ENCODE peak calls at places on chromosomes 6 and 20, in ten cellular contexts. One of them, this sample, is unnamed.
A peak's percentile ranks its signal among the peaks of the same experiment; 100 is the strongest.

GRCh38 chr6:125924169-125924568 is 32.4 kb upstream of the HINT3 start:
- DNase-seq in Calu3: no peak
- DNase-seq in upper lobe of left lung: no peak
- DNase-seq in dorsolateral prefrontal cortex: no peak
- DNase-seq in kidney: no peak
- DNase-seq in CD14-positive monocyte: no peak
- DNase-seq in psoas muscle: no peak
- DNase-seq in suprapubic skin: no peak
- DNase-seq in heart right ventricle: no peak
- DNase-seq in thyroid gland: no peak
- DNase-seq in this sample: no peak

GRCh38 chr6:70502484-70502883 is 64.2 kb upstream of the SDHAF4 start:
- DNase-seq in Calu3: no peak
- DNase-seq in upper lobe of left lung: no peak
- DNase-seq in dorsolateral prefrontal cortex: no peak
- DNase-seq in kidney: no peak
- DNase-seq in CD14-positive monocyte: no peak
- DNase-seq in psoas muscle: no peak
- DNase-seq in suprapubic skin: no peak
- DNase-seq in heart right ventricle: no peak
- DNase-seq in thyroid gland: no peak
- DNase-seq in this sample: no peak

GRCh38 chr6:2799936-2800527 is 34.8 kb downstream of the WRNIP1 start:
- DNase-seq in Calu3: no peak
- DNase-seq in upper lobe of left lung: no peak
- DNase-seq in dorsolateral prefrontal cortex: no peak
- DNase-seq in kidney: no peak
- DNase-seq in CD14-positive monocyte: no peak
- DNase-seq in psoas muscle: no peak
- DNase-seq in suprapubic skin: no peak
- DNase-seq in heart right ventricle: no peak
- DNase-seq in thyroid gland: no peak
- DNase-seq in this sample: no peak

GRCh38 chr6:17869010-17869752 is 118.3 kb downstream of the KIF13A start:
- DNase-seq in Calu3: no peak
- DNase-seq in upper lobe of left lung: no peak
- DNase-seq in dorsolateral prefrontal cortex: no peak
- DNase-seq in kidney: no peak
- DNase-seq in CD14-positive monocyte: no peak
- DNase-seq in psoas muscle: no peak
- DNase-seq in suprapubic skin: no peak
- DNase-seq in heart right ventricle: no peak
- DNase-seq in thyroid gland: no peak
- DNase-seq in this sample: no peak

GRCh38 chr6:70131528-70131927 is 171.4 kb downstream of the COL9A1 start:
- DNase-seq in Calu3: no peak
- DNase-seq in upper lobe of left lung: no peak
- DNase-seq in dorsolateral prefrontal cortex: no peak
- DNase-seq in kidney: no peak
- DNase-seq in CD14-positive monocyte: no peak
- DNase-seq in psoas muscle: no peak
- DNase-seq in suprapubic skin: no peak
- DNase-seq in heart right ventricle: no peak
- DNase-seq in thyroid gland: no peak
- DNase-seq in this sample: no peak

GRCh38 chr6:158879180-158879579 is 60.0 kb upstream of the EZR start:
- DNase-seq in Calu3: no peak
- DNase-seq in upper lobe of left lung: no peak
- DNase-seq in dorsolateral prefrontal cortex: no peak
- DNase-seq in kidney: no peak
- DNase-seq in CD14-positive monocyte: no peak
- DNase-seq in psoas muscle: no peak
- DNase-seq in suprapubic skin: no peak
- DNase-seq in heart right ventricle: no peak
- DNase-seq in thyroid gland: no peak
- DNase-seq in this sample: no peak

GRCh38 chr6:167496707-167497106 is 171.8 kb downstream of the TTLL2 start:
- DNase-seq in Calu3: no peak
- DNase-seq in upper lobe of left lung: peak; percentile 44
- DNase-seq in dorsolateral prefrontal cortex: no peak
- DNase-seq in kidney: no peak
- DNase-seq in CD14-positive monocyte: no peak
- DNase-seq in psoas muscle: peak; percentile 27
- DNase-seq in suprapubic skin: no peak
- DNase-seq in heart right ventricle: no peak
- DNase-seq in thyroid gland: no peak
- DNase-seq in this sample: no peak

GRCh38 chr6:99348220-99348822 is 1.2 kb downstream of the FAXC start:
- DNase-seq in Calu3: no peak
- DNase-seq in upper lobe of left lung: no peak
- DNase-seq in dorsolateral prefrontal cortex: no peak
- DNase-seq in kidney: no peak
- DNase-seq in CD14-positive monocyte: no peak
- DNase-seq in psoas muscle: no peak
- DNase-seq in suprapubic skin: no peak
- DNase-seq in heart right ventricle: no peak
- DNase-seq in thyroid gland: no peak
- DNase-seq in this sample: no peak

GRCh38 chr6:135540207-135540877 is 42.8 kb upstream of the AHI1 start:
- DNase-seq in Calu3: peak; percentile 1
- DNase-seq in upper lobe of left lung: no peak
- DNase-seq in dorsolateral prefrontal cortex: no peak
- DNase-seq in kidney: no peak
- DNase-seq in CD14-positive monocyte: no peak
- DNase-seq in psoas muscle: no peak
- DNase-seq in suprapubic skin: no peak
- DNase-seq in heart right ventricle: peak; percentile 13
- DNase-seq in thyroid gland: no peak
- DNase-seq in this sample: no peak

GRCh38 chr6:16730720-16731502 is 30.3 kb downstream of the ATXN1 start:
- DNase-seq in Calu3: no peak
- DNase-seq in upper lobe of left lung: no peak
- DNase-seq in dorsolateral prefrontal cortex: no peak
- DNase-seq in kidney: no peak
- DNase-seq in CD14-positive monocyte: no peak
- DNase-seq in psoas muscle: no peak
- DNase-seq in suprapubic skin: no peak
- DNase-seq in heart right ventricle: no peak
- DNase-seq in thyroid gland: no peak
- DNase-seq in this sample: no peak

GRCh38 chr6:163860194-163861081 is 445.9 kb downstream of the QKI start:
- DNase-seq in Calu3: no peak
- DNase-seq in upper lobe of left lung: no peak
- DNase-seq in dorsolateral prefrontal cortex: no peak
- DNase-seq in kidney: peak; percentile 35
- DNase-seq in CD14-positive monocyte: no peak
- DNase-seq in psoas muscle: peak; percentile 60
- DNase-seq in suprapubic skin: no peak
- DNase-seq in heart right ventricle: no peak
- DNase-seq in thyroid gland: no peak
- DNase-seq in this sample: no peak

GRCh38 chr6:50116390-50116789 is 66.7 kb upstream of the DEFB112 start:
- DNase-seq in Calu3: no peak
- DNase-seq in upper lobe of left lung: no peak
- DNase-seq in dorsolateral prefrontal cortex: no peak
- DNase-seq in kidney: no peak
- DNase-seq in CD14-positive monocyte: no peak
- DNase-seq in psoas muscle: no peak
- DNase-seq in suprapubic skin: no peak
- DNase-seq in heart right ventricle: no peak
- DNase-seq in thyroid gland: no peak
- DNase-seq in this sample: no peak

GRCh38 chr6:1498491-1499113 is 109.2 kb downstream of the FOXF2 start:
- DNase-seq in Calu3: no peak
- DNase-seq in upper lobe of left lung: no peak
- DNase-seq in dorsolateral prefrontal cortex: no peak
- DNase-seq in kidney: no peak
- DNase-seq in CD14-positive monocyte: no peak
- DNase-seq in psoas muscle: no peak
- DNase-seq in suprapubic skin: no peak
- DNase-seq in heart right ventricle: no peak
- DNase-seq in thyroid gland: no peak
- DNase-seq in this sample: no peak
- TF ChIP-seq CTCF in Calu3: no peak
- TF ChIP-seq CTCF in upper lobe of left lung: no peak
- TF ChIP-seq CTCF in dorsolateral prefrontal cortex: no peak
- TF ChIP-seq CTCF in kidney: no peak
- TF ChIP-seq CTCF in CD14-positive monocyte: no peak
- TF ChIP-seq CTCF in psoas muscle: no peak
- TF ChIP-seq CTCF in suprapubic skin: no peak
- TF ChIP-seq CTCF in heart right ventricle: no peak
- TF ChIP-seq CTCF in thyroid gland: no peak
- TF ChIP-seq CTCF in this sample: no peak

GRCh38 chr6:147141690-147142308 is 62.4 kb upstream of the STXBP5 start:
- DNase-seq in Calu3: no peak
- DNase-seq in upper lobe of left lung: no peak
- DNase-seq in dorsolateral prefrontal cortex: no peak
- DNase-seq in kidney: no peak
- DNase-seq in CD14-positive monocyte: no peak
- DNase-seq in psoas muscle: no peak
- DNase-seq in suprapubic skin: no peak
- DNase-seq in heart right ventricle: no peak
- DNase-seq in thyroid gland: no peak
- DNase-seq in this sample: no peak
- TF ChIP-seq CTCF in Calu3: no peak
- TF ChIP-seq CTCF in upper lobe of left lung: no peak
- TF ChIP-seq CTCF in dorsolateral prefrontal cortex: no peak
- TF ChIP-seq CTCF in kidney: no peak
- TF ChIP-seq CTCF in CD14-positive monocyte: no peak
- TF ChIP-seq CTCF in psoas muscle: no peak
- TF ChIP-seq CTCF in suprapubic skin: no peak
- TF ChIP-seq CTCF in heart right ventricle: no peak
- TF ChIP-seq CTCF in thyroid gland: no peak
- TF ChIP-seq CTCF in this sample: no peak

DNA sequence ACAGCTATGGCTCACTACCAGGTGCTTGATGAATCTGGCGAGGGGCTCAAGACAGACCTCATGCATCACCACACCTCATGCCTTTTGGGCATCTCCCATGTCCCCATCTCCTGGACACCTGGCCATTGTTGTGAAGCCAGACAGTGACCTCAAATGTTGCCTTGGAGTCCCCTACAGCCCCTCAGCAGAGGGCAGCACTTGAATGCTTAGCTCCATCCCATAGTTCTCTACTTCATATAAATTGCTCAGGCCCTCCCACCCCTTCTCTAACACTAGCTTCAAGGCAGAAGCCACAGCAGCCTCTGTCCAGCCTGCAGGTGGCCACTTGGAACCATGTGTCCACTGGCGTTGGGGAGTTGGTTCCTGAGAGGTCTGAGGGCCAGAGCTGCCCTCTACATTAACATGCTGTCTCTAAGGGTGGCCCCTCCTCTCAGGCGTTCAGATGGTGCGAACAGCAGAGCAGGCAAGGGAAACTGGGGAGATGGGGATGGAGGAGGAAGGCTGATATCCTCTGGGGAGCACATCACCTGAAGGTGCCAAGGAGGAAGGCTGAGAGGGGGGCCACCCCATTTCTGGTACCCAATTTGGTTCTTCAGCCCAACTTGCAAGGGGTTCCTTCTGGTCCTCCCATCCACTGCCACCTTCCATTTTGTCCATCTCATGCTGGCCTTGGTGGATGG is 31.3 kb downstream of the MOCS1 start:
- DNase-seq in Calu3: no peak
- DNase-seq in upper lobe of left lung: no peak
- DNase-seq in dorsolateral prefrontal cortex: no peak
- DNase-seq in kidney: no peak
- DNase-seq in CD14-positive monocyte: no peak
- DNase-seq in psoas muscle: no peak
- DNase-seq in suprapubic skin: peak; percentile 54
- DNase-seq in heart right ventricle: no peak
- DNase-seq in thyroid gland: no peak
- DNase-seq in this sample: no peak
- TF ChIP-seq CTCF in Calu3: no peak
- TF ChIP-seq CTCF in upper lobe of left lung: no peak
- TF ChIP-seq CTCF in dorsolateral prefrontal cortex: no peak
- TF ChIP-seq CTCF in kidney: no peak
- TF ChIP-seq CTCF in CD14-positive monocyte: no peak
- TF ChIP-seq CTCF in psoas muscle: peak; percentile 7
- TF ChIP-seq CTCF in suprapubic skin: no peak
- TF ChIP-seq CTCF in heart right ventricle: peak; percentile 6
- TF ChIP-seq CTCF in thyroid gland: no peak
- TF ChIP-seq CTCF in this sample: no peak

GRCh38 chr6:116218172-116218633 is 35.7 kb downstream of the TSPYL4 start:
- DNase-seq in Calu3: no peak
- DNase-seq in upper lobe of left lung: no peak
- DNase-seq in dorsolateral prefrontal cortex: no peak
- DNase-seq in kidney: no peak
- DNase-seq in CD14-positive monocyte: no peak
- DNase-seq in psoas muscle: no peak
- DNase-seq in suprapubic skin: no peak
- DNase-seq in heart right ventricle: no peak
- DNase-seq in thyroid gland: no peak
- DNase-seq in this sample: no peak
- TF ChIP-seq CTCF in Calu3: peak; percentile 31
- TF ChIP-seq CTCF in upper lobe of left lung: no peak
- TF ChIP-seq CTCF in dorsolateral prefrontal cortex: peak; percentile 53
- TF ChIP-seq CTCF in kidney: peak; percentile 36
- TF ChIP-seq CTCF in CD14-positive monocyte: peak; percentile 74
- TF ChIP-seq CTCF in psoas muscle: peak; percentile 44
- TF ChIP-seq CTCF in suprapubic skin: no peak
- TF ChIP-seq CTCF in heart right ventricle: peak; percentile 67
- TF ChIP-seq CTCF in thyroid gland: no peak
- TF ChIP-seq CTCF in this sample: peak; percentile 49

GRCh38 chr20:31644701-31645100 is 7.0 kb downstream of the COX4I2 start:
- DNase-seq in Calu3: no peak
- DNase-seq in upper lobe of left lung: no peak
- DNase-seq in dorsolateral prefrontal cortex: no peak
- DNase-seq in kidney: no peak
- DNase-seq in CD14-positive monocyte: no peak
- DNase-seq in psoas muscle: no peak
- DNase-seq in suprapubic skin: no peak
- DNase-seq in heart right ventricle: no peak
- DNase-seq in thyroid gland: no peak
- DNase-seq in this sample: no peak
- TF ChIP-seq CTCF in Calu3: no peak
- TF ChIP-seq CTCF in upper lobe of left lung: no peak
- TF ChIP-seq CTCF in dorsolateral prefrontal cortex: no peak
- TF ChIP-seq CTCF in kidney: no peak
- TF ChIP-seq CTCF in CD14-positive monocyte: no peak
- TF ChIP-seq CTCF in psoas muscle: no peak
- TF ChIP-seq CTCF in suprapubic skin: no peak
- TF ChIP-seq CTCF in heart right ventricle: no peak
- TF ChIP-seq CTCF in thyroid gland: no peak
- TF ChIP-seq CTCF in this sample: no peak

DNA sequence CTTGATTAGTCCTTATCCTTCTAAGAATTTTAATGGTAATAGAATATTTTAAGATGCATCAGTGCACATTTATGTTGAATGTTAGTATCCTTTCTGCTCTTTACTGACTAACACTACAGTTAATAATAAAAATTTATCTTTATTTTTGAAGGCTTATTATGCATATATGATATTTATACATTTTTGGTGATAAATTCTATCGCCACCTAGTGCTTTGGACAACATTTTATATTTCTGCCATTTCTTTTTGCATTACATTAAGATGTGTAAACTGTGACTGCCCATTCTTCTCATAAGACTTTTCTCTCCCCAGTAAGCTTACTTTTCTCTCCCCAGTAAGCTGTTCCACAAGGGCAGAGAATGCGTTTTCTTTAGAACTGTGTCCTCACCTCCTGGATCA is 252.3 kb downstream of the GRIK2 start:
- DNase-seq in Calu3: no peak
- DNase-seq in upper lobe of left lung: no peak
- DNase-seq in dorsolateral prefrontal cortex: no peak
- DNase-seq in kidney: no peak
- DNase-seq in CD14-positive monocyte: no peak
- DNase-seq in psoas muscle: no peak
- DNase-seq in suprapubic skin: no peak
- DNase-seq in heart right ventricle: no peak
- DNase-seq in thyroid gland: no peak
- DNase-seq in this sample: no peak
- TF ChIP-seq CTCF in Calu3: no peak
- TF ChIP-seq CTCF in upper lobe of left lung: no peak
- TF ChIP-seq CTCF in dorsolateral prefrontal cortex: no peak
- TF ChIP-seq CTCF in kidney: no peak
- TF ChIP-seq CTCF in CD14-positive monocyte: no peak
- TF ChIP-seq CTCF in psoas muscle: no peak
- TF ChIP-seq CTCF in suprapubic skin: no peak
- TF ChIP-seq CTCF in heart right ventricle: no peak
- TF ChIP-seq CTCF in thyroid gland: no peak
- TF ChIP-seq CTCF in this sample: no peak

This sample was measured in mesothelial cell of epicardium.